ENCODE peak calls at places on chromosomes 11 and 22, in four cellular contexts. H, E, W and V are unnamed samples. For H3K9me3 and H3K4me1, the result is how much of the 10 kb centered on the place peaks cover.

GRCh38 chr11:69148806-69149205 is 6.9 kb upstream of the SMIM38 start:
- DNase-seq in H (no peak), E (no peak), W (no peak), V (peak)

GRCh38 chr11:103949781-103950180 is 86.7 kb upstream of the DDI1 start:
- DNase-seq in H (no peak), E (no peak), W (no peak), V (no peak)

GRCh38 chr11:69055598-69056516 is 7.1 kb downstream of the TPCN2 start:
- DNase-seq in H (no peak), E (no peak), W (no peak), V (peak)

GRCh38 chr22:46256358-46256958 is 6.4 kb upstream of the CDPF1 start:
- DNase-seq in H (no peak), E (no peak), W (no peak), V (no peak)

GRCh38 chr11:67368621-67369020 is 4.8 kb downstream of the CLCF1 start:
- DNase-seq in H (no peak), E (no peak), W (no peak), V (no peak)

GRCh38 chr22:35411112-35411511 is 11.2 kb downstream of the MCM5 start:
- DNase-seq in H (no peak), E (no peak), W (no peak), V (no peak)

GRCh38 chr11:66850235-66850587 is 6.7 kb upstream of the LRFN4 start:
- DNase-seq in H (no peak), E (no peak), W (no peak), V (no peak)

GRCh38 chr11:27437824-27438594 is 34.6 kb downstream of the LGR4 start:
- DNase-seq in H (peak), E (no peak), W (no peak), V (no peak)

GRCh38 chr11:7571640-7572000 is 57.8 kb downstream of the PPFIBP2 start:
- DNase-seq in H (peak), E (peak), W (peak), V (peak)

GRCh38 chr11:86938900-86939880 is 16.0 kb downstream of the FZD4 start:
- DNase-seq in H (no peak), E (peak), W (peak), V (no peak)

GRCh38 chr22:40423882-40424640 is 53.7 kb downstream of the SGSM3 start:
- DNase-seq in H (no peak), E (peak), W (no peak), V (peak)

GRCh38 chr11:119342023-119342300 is 1.3 kb upstream of the C1QTNF5 start:
- DNase-seq in H (no peak), E (no peak), W (no peak), V (no peak)

DNA sequence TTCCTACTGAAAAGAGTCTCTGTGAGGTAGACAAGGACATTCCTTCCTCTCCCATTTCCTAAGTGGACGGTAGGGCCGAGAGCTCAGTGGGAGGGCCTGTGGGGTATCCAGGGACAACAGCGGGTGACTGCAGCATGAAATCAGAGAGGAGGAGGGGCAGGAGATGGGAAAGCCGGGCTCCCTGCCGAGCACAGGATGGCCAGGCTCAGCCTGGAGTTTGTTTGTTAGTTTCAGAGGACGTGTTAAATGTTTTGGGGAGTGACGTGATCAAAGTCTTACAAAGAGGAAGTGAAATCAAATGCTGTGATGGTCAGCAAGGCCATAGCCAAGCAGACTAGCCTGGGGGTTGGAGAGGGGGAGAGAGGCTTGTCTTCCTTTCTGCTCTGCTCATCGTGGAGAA is 152.7 kb downstream of the ADAMTS15 start:
- DNase-seq in H (peak), E (no peak), W (peak), V (no peak)
- TF ChIP-seq CTCF in H (no peak), E (no peak), W (no peak), V (no peak)

DNA sequence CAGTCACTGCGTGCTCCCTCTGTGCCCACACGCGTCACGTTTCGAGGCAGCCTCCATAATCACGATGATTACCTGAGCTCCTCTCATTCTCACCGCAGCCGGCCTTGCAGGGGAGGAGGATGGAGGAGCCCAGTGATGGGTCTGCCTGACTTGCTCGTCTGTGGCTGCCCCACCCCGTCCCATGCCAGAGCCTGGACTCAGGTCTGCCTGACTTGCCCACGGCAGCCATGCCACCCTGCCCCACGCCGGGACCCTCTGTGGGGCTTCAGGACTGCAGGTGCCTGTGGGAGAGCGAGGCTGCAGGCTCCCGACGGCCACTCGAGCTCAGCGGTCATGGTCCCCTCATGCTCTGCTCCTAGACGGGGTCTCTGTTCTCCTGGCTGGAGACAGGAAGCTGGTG is 1025.1 kb downstream of the BRD1 start:
- DNase-seq in H (no peak), E (no peak), W (no peak), V (no peak)
- H3K9me3 ChIP-seq in H (under half), E (under half), W (under half), V (under half)

DNA sequence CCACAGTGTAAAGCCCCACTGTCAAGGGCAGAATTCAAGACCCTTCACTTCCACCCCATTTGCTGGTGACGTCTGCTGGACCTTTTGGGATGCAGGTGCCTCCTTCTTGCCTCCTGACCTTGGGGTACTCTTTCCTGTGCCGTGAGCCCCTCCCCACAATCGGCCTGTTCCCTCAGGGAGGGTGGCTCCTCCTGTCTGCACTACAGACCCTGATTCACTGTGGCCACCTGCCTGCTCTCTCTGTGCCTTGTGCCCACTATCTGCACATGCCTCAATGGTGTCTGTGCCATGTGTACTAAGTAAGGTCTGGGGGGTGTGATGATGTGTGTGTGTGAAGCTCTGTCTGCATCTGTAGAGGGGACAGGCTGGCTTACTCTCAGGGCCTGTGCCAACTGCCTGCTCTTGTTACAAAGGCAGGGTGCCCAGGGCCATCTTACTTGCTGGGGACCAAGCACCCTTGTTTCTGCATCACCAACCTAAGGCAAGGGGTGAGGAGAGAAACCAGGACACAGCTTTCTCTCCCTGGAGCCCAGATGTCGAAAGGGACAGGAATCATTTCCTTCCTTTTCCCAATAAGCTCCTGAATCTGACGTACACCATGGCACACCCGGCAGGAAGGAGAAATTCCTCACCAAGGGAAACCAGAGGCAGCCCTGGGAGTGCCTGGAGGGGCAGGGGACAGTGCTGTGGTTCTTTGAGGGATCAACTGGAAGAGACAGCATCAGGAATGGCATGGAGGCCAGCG is 3.7 kb downstream of the PPM1F start:
- DNase-seq in H (no peak), E (no peak), W (no peak), V (no peak)
- H3K4me1 ChIP-seq in H (under half), E (under half), W (under half), V (half or more)

DNA sequence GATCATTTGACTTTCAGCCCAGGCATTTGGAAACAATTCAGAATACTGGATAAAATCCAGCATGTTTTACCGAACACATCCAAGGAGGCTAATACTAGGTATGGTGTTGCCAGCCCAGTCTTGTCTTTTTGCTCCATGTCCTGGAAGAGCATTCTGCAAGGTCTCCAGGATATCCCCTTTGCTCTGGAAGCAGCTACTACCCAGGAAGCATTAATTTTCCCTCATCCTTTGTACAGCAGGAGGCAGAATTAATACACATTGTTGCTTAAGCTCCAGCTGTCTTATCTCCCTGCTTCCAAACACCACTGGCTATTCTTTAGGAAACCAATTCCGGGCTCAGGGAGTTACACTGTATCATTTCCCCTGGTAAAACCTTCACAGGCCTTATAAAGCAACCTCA is 1.6 kb upstream of the UBASH3B start:
- DNase-seq in H (no peak), E (no peak), W (no peak), V (no peak)
- TF ChIP-seq CTCF in H (no peak), E (no peak), W (peak), V (peak)

GRCh38 chr11:74208507-74208906 is 37.4 kb downstream of the PPME1 start:
- DNase-seq in H (no peak), E (no peak), W (no peak), V (no peak)

GRCh38 chr11:74206746-74207145 is 35.7 kb downstream of the PPME1 start:
- DNase-seq in H (no peak), E (no peak), W (no peak), V (no peak)

DNA sequence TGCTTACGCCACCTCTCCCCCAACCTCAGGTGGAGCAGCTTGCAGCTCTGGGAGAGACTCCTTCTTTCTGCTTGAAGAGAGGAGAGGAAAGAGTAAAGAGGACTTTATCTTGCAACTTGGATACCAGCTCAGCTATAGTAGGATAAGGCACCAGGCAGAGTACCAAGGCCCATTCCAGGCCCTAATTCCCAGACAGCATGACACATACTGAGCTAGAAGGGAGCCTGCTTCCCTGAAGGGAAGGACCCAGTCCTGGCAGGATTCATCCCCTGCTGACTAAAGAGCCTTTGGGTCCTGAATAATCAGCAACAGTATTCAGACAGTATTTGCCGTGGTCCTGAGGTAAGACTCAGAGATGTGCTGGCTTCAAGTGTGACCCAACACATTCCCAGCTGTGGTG is 41.4 kb downstream of the PPME1 start:
- DNase-seq in H (peak), E (no peak), W (no peak), V (no peak)
- H3K9me3 ChIP-seq in H (under half), E (under half), W (under half), V (under half)

DNA sequence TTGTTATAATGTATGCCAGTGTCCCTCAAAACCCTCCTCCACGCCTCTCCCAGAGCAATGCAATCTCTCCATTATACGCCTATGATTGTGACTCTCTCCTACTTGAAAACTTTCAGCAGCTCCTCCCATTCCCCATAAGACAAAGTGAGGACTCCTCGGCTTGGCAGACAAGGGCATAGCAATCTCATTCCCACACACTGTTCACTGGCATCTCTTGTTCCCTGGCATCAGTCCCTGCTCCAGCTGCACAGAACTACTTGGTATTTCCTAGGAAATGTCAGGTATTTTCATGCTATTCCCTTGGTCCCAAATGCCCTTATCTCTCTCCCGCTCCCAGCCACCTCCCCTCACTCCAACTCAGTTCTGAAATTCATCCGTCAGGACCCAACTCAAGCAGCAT is 28.5 kb downstream of the TMPRSS5 start:
- DNase-seq in H (no peak), E (no peak), W (no peak), V (no peak)
- H3K4me1 ChIP-seq in H (under half), E (under half), W (under half), V (under half)

GRCh38 chr11:93613432-93613831 is 48.0 kb upstream of the CEP295 start:
- DNase-seq in H (no peak), E (no peak), W (no peak), V (no peak)

GRCh38 chr11:93608280-93608862 is 53.1 kb upstream of the CEP295 start:
- DNase-seq in H (no peak), E (no peak), W (no peak), V (no peak)

GRCh38 chr11:93611836-93612677 is 49.4 kb upstream of the CEP295 start:
- DNase-seq in H (no peak), E (no peak), W (no peak), V (no peak)

DNA sequence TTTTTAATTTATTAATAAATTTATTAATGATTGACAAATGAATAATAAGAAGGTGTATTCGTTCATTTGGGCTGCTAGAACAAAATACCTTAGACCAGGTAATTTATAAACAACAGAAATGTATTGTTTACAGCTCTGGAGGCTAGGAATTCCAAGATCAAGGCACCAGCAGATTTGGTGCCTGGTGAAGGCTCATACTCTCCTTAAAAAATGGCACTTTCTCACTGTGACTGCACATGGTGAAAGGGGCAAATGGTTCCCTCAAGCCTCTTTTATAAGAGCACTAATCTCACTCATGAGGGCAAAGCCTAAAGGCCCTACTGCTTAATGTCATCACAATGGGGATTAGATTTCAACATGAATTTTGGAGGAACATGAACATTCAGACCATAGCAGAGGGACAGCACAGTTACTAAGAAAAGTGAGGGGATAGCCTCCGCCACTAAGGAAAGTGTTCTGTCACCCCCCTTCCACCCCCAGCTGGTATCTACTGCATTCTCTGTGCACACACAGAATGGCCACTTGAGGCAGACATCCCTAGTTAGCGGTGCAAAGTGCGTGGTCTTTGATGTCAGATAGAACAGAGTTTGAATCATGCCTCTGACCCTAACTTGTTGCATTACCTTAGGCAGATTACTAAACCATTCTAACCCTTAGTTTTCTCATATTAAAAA is 47.2 kb upstream of the CEP295 start:
- DNase-seq in H (no peak), E (no peak), W (no peak), V (no peak)
- TF ChIP-seq CTCF in H (no peak), E (no peak), W (peak), V (no peak)

GRCh38 chr22:48362736-48363404 is 1464.8 kb downstream of the BRD1 start:
- DNase-seq in H (no peak), E (no peak), W (no peak), V (no peak)

GRCh38 chr22:48359613-48359965 is 1468.1 kb downstream of the BRD1 start:
- DNase-seq in H (no peak), E (no peak), W (no peak), V (peak)

GRCh38 chr22:48358886-48359612 is 1468.6 kb downstream of the BRD1 start:
- DNase-seq in H (no peak), E (no peak), W (no peak), V (peak)

GRCh38 chr22:48357961-48358360 is 1469.7 kb downstream of the BRD1 start:
- DNase-seq in H (no peak), E (no peak), W (no peak), V (peak)

GRCh38 chr22:48361099-48361639 is 1466.5 kb downstream of the BRD1 start:
- DNase-seq in H (no peak), E (no peak), W (no peak), V (no peak)
- H3K9me3 ChIP-seq in H (under half), E (under half), W (under half), V (under half)

GRCh38 chr11:132910016-132910760 is 622.1 kb downstream of the OPCML start:
- DNase-seq in H (no peak), E (no peak), W (no peak), V (no peak)

GRCh38 chr11:132913295-132913694 is 619.0 kb downstream of the OPCML start:
- DNase-seq in H (no peak), E (no peak), W (no peak), V (no peak)

GRCh38 chr11:132908017-132908810 is 624.1 kb downstream of the OPCML start:
- DNase-seq in H (no peak), E (no peak), W (no peak), V (no peak)

GRCh38 chr11:132911186-132911585 is 621.1 kb downstream of the OPCML start:
- DNase-seq in H (peak), E (no peak), W (peak), V (no peak)

DNA sequence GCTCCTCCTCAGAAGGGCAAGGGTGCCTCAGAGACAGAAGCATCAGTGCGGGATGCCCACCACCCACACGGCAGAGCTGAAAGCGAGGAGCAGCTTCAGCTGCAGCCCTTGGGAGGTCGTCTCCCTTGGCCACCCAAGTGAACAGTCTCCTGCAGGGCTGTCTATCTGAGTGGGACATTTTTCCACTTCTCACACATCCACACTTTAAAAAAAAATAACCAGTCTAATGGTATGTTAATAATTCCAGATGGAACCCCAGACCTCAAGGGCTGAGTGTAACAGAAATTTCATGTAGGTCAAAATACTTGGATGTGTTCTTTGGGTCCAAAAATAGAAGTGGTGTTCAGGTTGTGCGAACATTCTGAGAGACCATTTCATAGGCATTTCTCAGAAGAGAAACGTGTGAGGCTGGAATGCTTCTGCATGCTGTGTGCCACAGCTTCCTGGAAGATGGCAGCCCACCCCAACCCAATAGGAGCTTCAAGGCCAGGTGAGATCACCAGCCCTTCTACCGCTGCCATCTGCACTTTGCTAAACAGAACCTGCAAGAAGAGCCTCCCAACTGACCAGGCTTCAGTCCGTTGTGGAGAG is 623.2 kb downstream of the OPCML start:
- DNase-seq in H (no peak), E (no peak), W (no peak), V (no peak)
- H3K4me1 ChIP-seq in H (under half), E (under half), W (under half), V (under half)

GRCh38 chr22:29269230-29269604 is 1.1 kb downstream of the EWSR1 start:
- DNase-seq in H (no peak), E (no peak), W (peak), V (no peak)

GRCh38 chr22:29267462-29267857 is 321 bp downstream of the RHBDD3 start:
- DNase-seq in H (no peak), E (no peak), W (peak), V (no peak)

GRCh38 chr22:29266564-29267461 is 968 bp downstream of the RHBDD3 start:
- DNase-seq in H (no peak), E (no peak), W (peak), V (peak)

GRCh38 chr22:29268511-29269229 is 602 bp downstream of the EWSR1 start:
- DNase-seq in H (peak), E (peak), W (peak), V (peak)

GRCh38 chr22:29267858-29268510 is at the start of the genes EWSR1 and RHBDD3:
- DNase-seq in H (peak), E (peak), W (peak), V (peak)
- TF ChIP-seq CTCF in H (no peak), E (no peak), W (no peak), V (no peak)